ENCODE peak calls at places on chromosomes 16 and 17, in six cellular contexts. W, V, J, L, C and Q are unnamed samples. For H3K36me3, the result is how much of the 10 kb centered on the place peaks cover.

GRCh38 chr16:919658-920631 is 50.8 kb downstream of the LMF1 start:
- DNase-seq in W (no peak), C (no peak), L (peak), J (peak), V (no peak), Q (peak)

GRCh38 chr17:73261952-73262675 is 434 bp upstream of the CPSF4L start:
- DNase-seq in J (peak), C (no peak), L (no peak), V (no peak), W (peak), Q (no peak)

GRCh38 chr17:48472485-48473281 is 42.7 kb upstream of the SKAP1 start:
- DNase-seq in J (no peak), W (no peak), C (no peak), V (no peak), L (no peak), Q (no peak)

GRCh38 chr17:73139296-73139695 is 25.5 kb upstream of the SSTR2 start:
- DNase-seq in W (no peak), L (no peak), J (no peak), V (no peak), C (no peak), Q (no peak)

GRCh38 chr17:57454729-57455062 is 198.4 kb downstream of the MSI2 start:
- DNase-seq in J (no peak), V (no peak), L (no peak), W (no peak), C (no peak), Q (no peak)

GRCh38 chr16:85028638-85029412 is 1.2 kb downstream of the KIAA0513 start:
- DNase-seq in C (peak), W (peak), L (peak), V (peak), J (peak), Q (peak)

GRCh38 chr17:27649929-27650328 is 18.9 kb downstream of the LGALS9 start:
- DNase-seq in W (no peak), C (no peak), L (peak), V (no peak), J (peak), Q (no peak)

GRCh38 chr16:15484662-15485061 is 50.3 kb downstream of the BMERB1 start:
- DNase-seq in V (no peak), W (no peak), L (no peak), J (no peak), C (no peak), Q (no peak)

GRCh38 chr16:4666537-4667202 is 26.7 kb upstream of the NUDT16L1 start:
- DNase-seq in C (no peak), J (no peak), V (no peak), W (no peak), L (no peak), Q (no peak)

GRCh38 chr17:59366773-59367656 is 35.6 kb downstream of the YPEL2 start:
- DNase-seq in V (no peak), J (no peak), W (peak), L (peak), C (peak), Q (peak)

GRCh38 chr17:69480197-69480596 is 65.7 kb downstream of the MAP2K6 start:
- DNase-seq in V (no peak), J (peak), C (no peak), L (peak), W (no peak), Q (no peak)

GRCh38 chr17:4822835-4823234 is 10.3 kb upstream of the MINK1 start:
- DNase-seq in L (no peak), W (no peak), V (no peak), C (no peak), J (peak), Q (no peak)

GRCh38 chr16:82603784-82604411 is 22.9 kb upstream of the CDH13 start:
- DNase-seq in L (peak), C (peak), V (no peak), J (peak), W (peak), Q (no peak)

GRCh38 chr16:82609140-82609539 is 17.6 kb upstream of the CDH13 start:
- DNase-seq in V (no peak), W (no peak), L (no peak), J (peak), C (no peak), Q (no peak)

GRCh38 chr16:82605076-82605475 is 21.7 kb upstream of the CDH13 start:
- DNase-seq in V (no peak), L (no peak), J (no peak), C (no peak), W (no peak), Q (no peak)

DNA sequence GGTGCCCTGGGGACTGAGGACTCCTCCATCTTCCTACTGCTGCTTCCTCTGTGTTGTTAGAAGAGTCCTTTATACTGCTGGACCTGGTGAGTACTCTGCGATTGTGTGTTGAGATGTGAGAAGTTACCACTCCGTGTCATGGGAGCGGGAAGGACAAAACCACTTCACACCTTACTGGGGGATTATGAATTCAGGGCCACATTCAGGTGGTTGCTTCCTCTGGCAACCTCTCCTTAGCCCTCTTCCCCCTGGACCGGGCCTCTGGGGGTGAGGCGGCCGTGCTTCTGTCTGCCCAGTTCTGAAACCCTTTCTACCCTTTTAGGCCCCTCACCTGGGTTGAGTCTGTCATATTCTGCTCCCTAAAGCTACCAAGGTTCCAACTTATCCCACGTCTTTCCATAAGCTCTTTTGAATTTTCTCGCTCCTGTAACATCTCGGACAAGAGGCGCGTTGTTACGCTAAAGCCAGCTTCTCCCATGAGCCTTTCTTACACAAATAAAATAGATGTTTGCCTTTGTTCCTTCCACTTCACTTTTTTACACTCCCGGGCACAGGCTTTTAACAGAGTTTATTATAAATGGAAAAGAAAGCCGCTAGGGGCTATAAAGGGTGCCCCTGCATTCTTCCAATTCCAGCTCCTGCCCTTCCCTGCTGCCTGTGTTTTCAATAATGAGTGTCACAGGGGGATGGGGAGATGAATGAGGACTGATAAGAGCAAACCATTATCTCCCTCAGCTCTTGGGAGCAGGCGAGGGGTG is 20.7 kb upstream of the CDH13 start:
- DNase-seq in C (no peak), W (no peak), V (no peak), J (no peak), L (no peak), Q (no peak)
- TF ChIP-seq CTCF in C (no peak), W (no peak), V (no peak), J (no peak), L (no peak), Q (no peak)

GRCh38 chr17:41909088-41909487 is 9.7 kb downstream of the ACLY start:
- DNase-seq in C (no peak), W (no peak), J (no peak), L (no peak), V (no peak), Q (no peak)
- H3K36me3 ChIP-seq in C (under half), W (under half), J (under half), L (half or more), V (half or more), Q (half or more)

DNA sequence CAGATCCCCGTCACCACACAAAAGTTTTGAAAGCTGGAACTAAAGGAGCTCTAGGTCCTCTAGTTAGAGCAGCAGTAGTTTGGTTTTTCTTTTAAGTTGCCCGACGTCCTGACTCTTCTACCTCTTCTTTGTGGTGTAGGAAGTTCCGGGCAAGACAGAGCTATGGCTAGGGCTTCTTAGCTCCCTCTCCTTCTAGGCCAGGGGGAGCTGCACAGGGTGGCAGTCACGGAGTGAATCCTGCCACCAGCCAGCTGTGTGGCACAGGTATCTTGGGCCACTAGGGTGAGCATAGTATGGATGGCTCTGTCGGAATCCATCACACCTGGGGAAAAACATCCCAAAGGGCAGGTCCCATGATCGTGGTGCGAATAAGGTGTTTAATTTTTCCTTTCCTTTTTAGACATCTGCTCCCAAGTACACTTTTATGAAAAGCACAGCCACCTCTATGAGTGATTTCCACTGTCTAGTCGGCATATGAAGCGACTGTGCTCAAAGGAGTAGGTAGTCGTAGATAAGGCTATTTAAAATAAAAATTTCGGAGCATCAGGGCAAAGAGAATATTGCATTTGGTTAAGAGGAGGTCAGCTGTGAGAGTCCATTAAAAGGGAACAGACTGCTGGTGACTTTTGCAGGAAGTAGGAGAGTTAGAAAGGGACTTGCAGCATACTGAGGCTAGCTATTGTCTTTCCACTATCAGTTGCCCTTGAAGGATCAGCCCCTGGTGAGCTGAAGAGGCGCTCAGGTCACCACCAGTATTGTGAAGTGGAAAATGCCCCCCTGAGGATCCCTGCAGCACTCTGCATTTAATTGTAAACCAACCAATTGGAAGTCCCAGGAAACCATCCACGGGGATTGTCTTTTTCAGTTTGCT is 2.1 kb downstream of the PRKCA start:
- DNase-seq in J (no peak), L (no peak), W (peak), V (peak), C (no peak), Q (no peak)
- H3K4me3 ChIP-seq in J (peak), L (peak), W (peak), V (peak), C (peak), Q (peak)

GRCh38 chr17:18208092-18208491 is 17.3 kb upstream of the LLGL1 start:
- DNase-seq in J (no peak), V (no peak), C (no peak), W (no peak), L (no peak), Q (no peak)
- TF ChIP-seq CTCF in J (no peak), V (no peak), C (no peak), W (no peak), L (no peak), Q (no peak)

GRCh38 chr17:9274973-9275372 is 253.7 kb downstream of the NTN1 start:
- DNase-seq in W (no peak), C (no peak), V (no peak), J (no peak), L (no peak), Q (no peak)
- H3K36me3 ChIP-seq in W (under half), C (under half), V (under half), J (under half), L (under half), Q (under half)

GRCh38 chr16:88777801-88778415 is 7.1 kb downstream of the PIEZO1 start:
- DNase-seq in V (no peak), C (no peak), L (no peak), J (peak), W (no peak), Q (no peak)

GRCh38 chr16:88780100-88781062 is 4.6 kb downstream of the PIEZO1 start:
- DNase-seq in W (no peak), J (peak), L (no peak), V (no peak), C (no peak), Q (no peak)

GRCh38 chr16:88781140-88782077 is 3.6 kb downstream of the PIEZO1 start:
- DNase-seq in J (peak), V (peak), W (peak), C (no peak), L (peak), Q (no peak)

GRCh38 chr16:88778541-88779065 is 6.4 kb downstream of the PIEZO1 start:
- DNase-seq in J (peak), W (no peak), L (no peak), V (no peak), C (no peak), Q (no peak)

GRCh38 chr16:88779406-88780099 is 5.5 kb downstream of the PIEZO1 start:
- DNase-seq in V (no peak), C (no peak), J (peak), L (no peak), W (no peak), Q (no peak)
- H3K4me3 ChIP-seq in V (no peak), C (no peak), J (no peak), L (no peak), W (peak), Q (no peak)